ENCODE peak calls at places on chromosome 18, in six cellular contexts. One of them, this sample, is unnamed.

GRCh38 chr18:11500153-11501122 is 109.0 kb upstream of the SLC35G4 start:
- DNase-seq in ovary: no peak
- DNase-seq in stomach: no peak
- DNase-seq in body of pancreas: no peak
- DNase-seq in H1: no peak
- DNase-seq in heart left ventricle: no peak
- DNase-seq in this sample: no peak

GRCh38 chr18:36333418-36333817 is 35.9 kb downstream of the FHOD3 start:
- DNase-seq in ovary: no peak
- DNase-seq in stomach: no peak
- DNase-seq in body of pancreas: no peak
- DNase-seq in H1: no peak
- DNase-seq in heart left ventricle: no peak
- DNase-seq in this sample: no peak

GRCh38 chr18:12066910-12067511 is 26.6 kb upstream of the ANKRD62 start:
- DNase-seq in ovary: no peak
- DNase-seq in stomach: no peak
- DNase-seq in body of pancreas: no peak
- DNase-seq in H1: no peak
- DNase-seq in heart left ventricle: no peak
- DNase-seq in this sample: no peak

GRCh38 chr18:79378416-79379250 is 17.1 kb upstream of the NFATC1 start:
- DNase-seq in ovary: peak; percentile 80
- DNase-seq in stomach: peak; percentile 84
- DNase-seq in body of pancreas: peak; percentile 74
- DNase-seq in H1: peak; percentile 66
- DNase-seq in heart left ventricle: peak; percentile 89
- DNase-seq in this sample: peak; percentile 84

GRCh38 chr18:30971338-30971956 is 71.1 kb downstream of the DSC3 start:
- DNase-seq in ovary: no peak
- DNase-seq in stomach: no peak
- DNase-seq in body of pancreas: no peak
- DNase-seq in H1: no peak
- DNase-seq in heart left ventricle: no peak
- DNase-seq in this sample: peak; percentile 39

GRCh38 chr18:71293322-71293721 is 1004.5 kb downstream of the SOCS6 start:
- DNase-seq in ovary: no peak
- DNase-seq in stomach: no peak
- DNase-seq in body of pancreas: no peak
- DNase-seq in H1: no peak
- DNase-seq in heart left ventricle: no peak
- DNase-seq in this sample: no peak

GRCh38 chr18:49858309-49859005 is 45.1 kb upstream of the ACAA2 start:
- DNase-seq in ovary: peak; percentile 60
- DNase-seq in stomach: peak; percentile 77
- DNase-seq in body of pancreas: peak; percentile 79
- DNase-seq in H1: peak; percentile 34
- DNase-seq in heart left ventricle: peak; percentile 82
- DNase-seq in this sample: peak; percentile 69

GRCh38 chr18:11808001-11808855 is 43.0 kb upstream of the CHMP1B start:
- DNase-seq in ovary: no peak
- DNase-seq in stomach: no peak
- DNase-seq in body of pancreas: no peak
- DNase-seq in H1: no peak
- DNase-seq in heart left ventricle: no peak
- DNase-seq in this sample: no peak

GRCh38 chr18:2316686-2317308 is 254.5 kb downstream of the METTL4 start:
- DNase-seq in ovary: no peak
- DNase-seq in stomach: peak; percentile 29
- DNase-seq in body of pancreas: peak; percentile 39
- DNase-seq in H1: no peak
- DNase-seq in heart left ventricle: no peak
- DNase-seq in this sample: peak; percentile 27

GRCh38 chr18:30970201-30970816 is 72.2 kb downstream of the DSC3 start:
- DNase-seq in ovary: no peak
- DNase-seq in stomach: no peak
- DNase-seq in body of pancreas: no peak
- DNase-seq in H1: no peak
- DNase-seq in heart left ventricle: no peak
- DNase-seq in this sample: peak; percentile 40

GRCh38 chr18:44411277-44411900 is 269.3 kb upstream of the SETBP1 start:
- DNase-seq in ovary: no peak
- DNase-seq in stomach: no peak
- DNase-seq in body of pancreas: no peak
- DNase-seq in H1: no peak
- DNase-seq in heart left ventricle: no peak
- DNase-seq in this sample: no peak

GRCh38 chr18:62420151-62420512 is 95.0 kb downstream of the TNFRSF11A start:
- DNase-seq in ovary: no peak
- DNase-seq in stomach: no peak
- DNase-seq in body of pancreas: no peak
- DNase-seq in H1: no peak
- DNase-seq in heart left ventricle: no peak
- DNase-seq in this sample: peak; percentile 68

GRCh38 chr18:44229693-44230108 is 451.0 kb upstream of the SETBP1 start:
- DNase-seq in ovary: peak; percentile 65
- DNase-seq in stomach: no peak
- DNase-seq in body of pancreas: peak; percentile 20
- DNase-seq in H1: no peak
- DNase-seq in heart left ventricle: peak; percentile 67
- DNase-seq in this sample: no peak

GRCh38 chr18:51342815-51343214 is 145.3 kb upstream of the MEX3C start:
- DNase-seq in ovary: no peak
- DNase-seq in stomach: no peak
- DNase-seq in body of pancreas: no peak
- DNase-seq in H1: no peak
- DNase-seq in heart left ventricle: no peak
- DNase-seq in this sample: peak; percentile 23

GRCh38 chr18:961644-962355 is 57.1 kb downstream of the ADCYAP1 start:
- DNase-seq in ovary: peak; percentile 36
- DNase-seq in stomach: no peak
- DNase-seq in body of pancreas: peak; percentile 34
- DNase-seq in H1: peak; percentile 33
- DNase-seq in heart left ventricle: no peak
- DNase-seq in this sample: peak; percentile 52

GRCh38 chr18:11752116-11752911 is 63.2 kb downstream of the GNAL start:
- DNase-seq in ovary: no peak
- DNase-seq in stomach: no peak
- DNase-seq in body of pancreas: no peak
- DNase-seq in H1: no peak
- DNase-seq in heart left ventricle: no peak
- DNase-seq in this sample: no peak

GRCh38 chr18:22964116-22964515 is 31.0 kb downstream of the RBBP8 start:
- DNase-seq in ovary: no peak
- DNase-seq in stomach: no peak
- DNase-seq in body of pancreas: no peak
- DNase-seq in H1: no peak
- DNase-seq in heart left ventricle: no peak
- DNase-seq in this sample: no peak

GRCh38 chr18:51623653-51624052 is 426.2 kb upstream of the MEX3C start:
- DNase-seq in ovary: no peak
- DNase-seq in stomach: no peak
- DNase-seq in body of pancreas: no peak
- DNase-seq in H1: no peak
- DNase-seq in heart left ventricle: no peak
- DNase-seq in this sample: no peak

GRCh38 chr18:55862693-55863485 is 274.9 kb upstream of the TCF4 start:
- DNase-seq in ovary: no peak
- DNase-seq in stomach: no peak
- DNase-seq in body of pancreas: no peak
- DNase-seq in H1: no peak
- DNase-seq in heart left ventricle: no peak
- DNase-seq in this sample: no peak

GRCh38 chr18:12253027-12253426 is 1.1 kb upstream of the CIDEA start:
- DNase-seq in ovary: no peak
- DNase-seq in stomach: no peak
- DNase-seq in body of pancreas: no peak
- DNase-seq in H1: no peak
- DNase-seq in heart left ventricle: no peak
- DNase-seq in this sample: no peak

GRCh38 chr18:12053312-12053711 is 40.3 kb upstream of the ANKRD62 start:
- DNase-seq in ovary: no peak
- DNase-seq in stomach: no peak
- DNase-seq in body of pancreas: no peak
- DNase-seq in H1: no peak
- DNase-seq in heart left ventricle: no peak
- DNase-seq in this sample: no peak

GRCh38 chr18:46672062-46672970 is 15.3 kb upstream of the LOXHD1 start:
- DNase-seq in ovary: no peak
- DNase-seq in stomach: no peak
- DNase-seq in body of pancreas: no peak
- DNase-seq in H1: no peak
- DNase-seq in heart left ventricle: no peak
- DNase-seq in this sample: no peak

GRCh38 chr18:72544092-72544886 is at the start of gene CBLN2:
- DNase-seq in ovary: no peak
- DNase-seq in stomach: no peak
- DNase-seq in body of pancreas: peak; percentile 38
- DNase-seq in H1: no peak
- DNase-seq in heart left ventricle: peak; percentile 64
- DNase-seq in this sample: peak; percentile 45

GRCh38 chr18:63683152-63683551 is 19.6 kb upstream of the SERPINB11 start:
- DNase-seq in ovary: no peak
- DNase-seq in stomach: peak; percentile 34
- DNase-seq in body of pancreas: no peak
- DNase-seq in H1: peak; percentile 15
- DNase-seq in heart left ventricle: no peak
- DNase-seq in this sample: no peak

GRCh38 chr18:63730788-63731187 is 28.0 kb downstream of the SERPINB11 start:
- DNase-seq in ovary: no peak
- DNase-seq in stomach: no peak
- DNase-seq in body of pancreas: no peak
- DNase-seq in H1: no peak
- DNase-seq in heart left ventricle: no peak
- DNase-seq in this sample: no peak

GRCh38 chr18:12255626-12256026 is 1.5 kb downstream of the CIDEA start:
- DNase-seq in ovary: no peak
- DNase-seq in stomach: no peak
- DNase-seq in body of pancreas: no peak
- DNase-seq in H1: no peak
- DNase-seq in heart left ventricle: no peak
- DNase-seq in this sample: no peak

GRCh38 chr18:21826641-21827302 is 86.2 kb downstream of the MIB1 start:
- DNase-seq in ovary: no peak
- DNase-seq in stomach: no peak
- DNase-seq in body of pancreas: no peak
- DNase-seq in H1: no peak
- DNase-seq in heart left ventricle: no peak
- DNase-seq in this sample: no peak

GRCh38 chr18:6482198-6482977 is 67.7 kb upstream of the L3MBTL4 start:
- DNase-seq in ovary: peak; percentile 85
- DNase-seq in stomach: peak; percentile 60
- DNase-seq in body of pancreas: peak; percentile 56
- DNase-seq in H1: peak; percentile 68
- DNase-seq in heart left ventricle: peak; percentile 86
- DNase-seq in this sample: peak; percentile 4

GRCh38 chr18:38635706-38636105 is 1070.1 kb upstream of the CELF4 start:
- DNase-seq in ovary: no peak
- DNase-seq in stomach: no peak
- DNase-seq in body of pancreas: no peak
- DNase-seq in H1: no peak
- DNase-seq in heart left ventricle: no peak
- DNase-seq in this sample: no peak

GRCh38 chr18:63079114-63079513 is 240.5 kb downstream of the BCL2 start:
- DNase-seq in ovary: no peak
- DNase-seq in stomach: no peak
- DNase-seq in body of pancreas: no peak
- DNase-seq in H1: no peak
- DNase-seq in heart left ventricle: no peak
- DNase-seq in this sample: no peak

GRCh38 chr18:25351773-25352628 is at the start of gene ZNF521:
- DNase-seq in ovary: peak; percentile 86
- DNase-seq in stomach: peak; percentile 70
- DNase-seq in body of pancreas: peak; percentile 65
- DNase-seq in H1: peak; percentile 46
- DNase-seq in heart left ventricle: peak; percentile 90
- DNase-seq in this sample: peak; percentile 92
- TF ChIP-seq POLR2A in ovary: peak; percentile 56
- TF ChIP-seq POLR2A in stomach: no peak
- TF ChIP-seq POLR2A in body of pancreas: no peak
- TF ChIP-seq POLR2A in H1: no peak
- TF ChIP-seq POLR2A in heart left ventricle: no peak
- TF ChIP-seq POLR2A in this sample: no peak

GRCh38 chr18:3593381-3593903 is 143.5 kb downstream of the TGIF1 start:
- DNase-seq in ovary: peak; percentile 35
- DNase-seq in stomach: no peak
- DNase-seq in body of pancreas: no peak
- DNase-seq in H1: no peak
- DNase-seq in heart left ventricle: no peak
- DNase-seq in this sample: no peak

GRCh38 chr18:3594760-3595241 is 144.8 kb downstream of the TGIF1 start:
- DNase-seq in ovary: peak; percentile 46
- DNase-seq in stomach: peak; percentile 37
- DNase-seq in body of pancreas: peak; percentile 33
- DNase-seq in H1: no peak
- DNase-seq in heart left ventricle: no peak
- DNase-seq in this sample: peak; percentile 91

GRCh38 chr18:3595282-3596273 is 145.6 kb downstream of the TGIF1 start:
- DNase-seq in ovary: no peak
- DNase-seq in stomach: peak; percentile 43
- DNase-seq in body of pancreas: no peak
- DNase-seq in H1: no peak
- DNase-seq in heart left ventricle: no peak
- DNase-seq in this sample: peak; percentile 75

GRCh38 chr18:3592864-3593263 is 142.9 kb downstream of the TGIF1 start:
- DNase-seq in ovary: no peak
- DNase-seq in stomach: no peak
- DNase-seq in body of pancreas: no peak
- DNase-seq in H1: no peak
- DNase-seq in heart left ventricle: no peak
- DNase-seq in this sample: no peak

GRCh38 chr18:3593904-3594759 is 144.2 kb downstream of the TGIF1 start:
- DNase-seq in ovary: peak; percentile 88
- DNase-seq in stomach: peak; percentile 90
- DNase-seq in body of pancreas: peak; percentile 91
- DNase-seq in H1: peak; percentile 77
- DNase-seq in heart left ventricle: peak; percentile 86
- DNase-seq in this sample: peak; percentile 98
- TF ChIP-seq POLR2A in ovary: peak; percentile 46
- TF ChIP-seq POLR2A in stomach: no peak
- TF ChIP-seq POLR2A in body of pancreas: peak; percentile 38
- TF ChIP-seq POLR2A in H1: no peak
- TF ChIP-seq POLR2A in heart left ventricle: no peak
- TF ChIP-seq POLR2A in this sample: peak; percentile 56

GRCh38 chr18:8988262-8988871 is 114.1 kb upstream of the NDUFV2 start:
- DNase-seq in ovary: peak; percentile 49
- DNase-seq in stomach: peak; percentile 59
- DNase-seq in body of pancreas: peak; percentile 62
- DNase-seq in H1: peak; percentile 51
- DNase-seq in heart left ventricle: no peak
- DNase-seq in this sample: peak; percentile 77
- TF ChIP-seq POLR2A in ovary: no peak
- TF ChIP-seq POLR2A in stomach: no peak
- TF ChIP-seq POLR2A in body of pancreas: no peak
- TF ChIP-seq POLR2A in H1: no peak
- TF ChIP-seq POLR2A in heart left ventricle: no peak
- TF ChIP-seq POLR2A in this sample: no peak

GRCh38 chr18:9914584-9915290 is 921 bp downstream of the VAPA start:
- DNase-seq in ovary: peak; percentile 82
- DNase-seq in stomach: peak; percentile 88
- DNase-seq in body of pancreas: peak; percentile 89
- DNase-seq in H1: no peak
- DNase-seq in heart left ventricle: peak; percentile 86
- DNase-seq in this sample: peak; percentile 91
- TF ChIP-seq POLR2A in ovary: no peak
- TF ChIP-seq POLR2A in stomach: no peak
- TF ChIP-seq POLR2A in body of pancreas: peak; percentile 82
- TF ChIP-seq POLR2A in H1: no peak
- TF ChIP-seq POLR2A in heart left ventricle: no peak
- TF ChIP-seq POLR2A in this sample: peak; percentile 80